ENCODE peak calls at places on chromosome 20, in four cellular contexts. C is osteocyte, B is NCI-H1105, O is omental fat pad. Q is an unnamed sample.

GRCh38 chr20:1567392-1568165 is 10.1 kb upstream of the SIRPD start:
- DNase-seq in C (no peak), B (no peak), O (no peak), Q (no peak)

GRCh38 chr20:59412896-59413295 is 112.5 kb downstream of the EDN3 start:
- DNase-seq in C (no peak), B (no peak), O (no peak), Q (no peak)

GRCh38 chr20:10436053-10436699 is 1.1 kb downstream of the SLX4IP start:
- DNase-seq in C (no peak), B (no peak), O (no peak), Q (no peak)

GRCh38 chr20:43938017-43938655 is 23.5 kb downstream of the TOX2 start:
- DNase-seq in C (no peak), B (no peak), O (no peak), Q (no peak)

GRCh38 chr20:58092353-58092752 is 136.1 kb downstream of the ANKRD60 start:
- DNase-seq in C (no peak), B (no peak), O (no peak), Q (no peak)

GRCh38 chr20:45410887-45411286 is 2.8 kb downstream of the DBNDD2 start:
- DNase-seq in C (no peak), B (no peak), O (no peak), Q (no peak)

GRCh38 chr20:53581444-53582311 is 12.0 kb downstream of the ZNF217 start:
- DNase-seq in C (peak; percentile 81), B (no peak), O (no peak), Q (no peak)

GRCh38 chr20:49303211-49303610 is 25.4 kb upstream of the ZNFX1 start:
- DNase-seq in C (no peak), B (no peak), O (no peak), Q (no peak)

GRCh38 chr20:34705008-34705382 is 851 bp downstream of the TP53INP2 start:
- DNase-seq in C (no peak), B (no peak), O (no peak), Q (no peak)

GRCh38 chr20:20782747-20783146 is 70.3 kb upstream of the RALGAPA2 start:
- DNase-seq in C (no peak), B (no peak), O (no peak), Q (no peak)

GRCh38 chr20:38109025-38109541 is 56.0 kb downstream of the TGM2 start:
- DNase-seq in C (no peak), B (no peak), O (no peak), Q (no peak)

GRCh38 chr20:17641993-17642392 is 40.0 kb downstream of the RRBP1 start:
- DNase-seq in C (no peak), B (no peak), O (no peak), Q (no peak)

GRCh38 chr20:38825901-38826625 is 20.6 kb downstream of the PPP1R16B start:
- DNase-seq in C (no peak), B (peak; percentile 78), O (no peak), Q (no peak)

GRCh38 chr20:63100926-63101699 is 94.3 kb upstream of the BHLHE23 start:
- DNase-seq in C (peak; percentile 84), B (no peak), O (no peak), Q (no peak)

GRCh38 chr20:37804584-37805566 is 98.1 kb upstream of the VSTM2L start:
- DNase-seq in C (no peak), B (no peak), O (no peak), Q (no peak)